ENCODE peak calls at places on chromosomes 13 and 19, in eight cellular contexts. One of them, this sample, is unnamed.

GRCh38 chr19:1041272-1041834 is 1.4 kb downstream of the ABCA7 start:
- DNase-seq in sciatic nerve: no peak
- DNase-seq in COR-L47: no peak
- DNase-seq in stimulated activated CD4-positive, alpha-beta T cell treated with anti-CD3 and anti-CD28 coated beads, Interleukin-2, amount 100 ng/mL, for 48 hours: no peak
- DNase-seq in EH: no peak
- DNase-seq in choroid plexus epithelial cell: no peak
- DNase-seq in epithelial cell of prostate: no peak
- DNase-seq in GM20000: no peak
- DNase-seq in this sample: no peak

GRCh38 chr13:50552424-50552966 is 291.0 kb downstream of the DLEU7 start:
- DNase-seq in sciatic nerve: no peak
- DNase-seq in COR-L47: no peak
- DNase-seq in stimulated activated CD4-positive, alpha-beta T cell treated with anti-CD3 and anti-CD28 coated beads, Interleukin-2, amount 100 ng/mL, for 48 hours: no peak
- DNase-seq in EH: peak
- DNase-seq in choroid plexus epithelial cell: no peak
- DNase-seq in epithelial cell of prostate: no peak
- DNase-seq in GM20000: no peak
- DNase-seq in this sample: no peak

GRCh38 chr13:97225533-97225932 is 3.4 kb downstream of the MBNL2 start:
- DNase-seq in sciatic nerve: no peak
- DNase-seq in COR-L47: no peak
- DNase-seq in stimulated activated CD4-positive, alpha-beta T cell treated with anti-CD3 and anti-CD28 coated beads, Interleukin-2, amount 100 ng/mL, for 48 hours: no peak
- DNase-seq in EH: peak
- DNase-seq in choroid plexus epithelial cell: no peak
- DNase-seq in epithelial cell of prostate: no peak
- DNase-seq in GM20000: no peak
- DNase-seq in this sample: no peak

GRCh38 chr13:97017322-97017721 is 23.0 kb upstream of the OXGR1 start:
- DNase-seq in sciatic nerve: no peak
- DNase-seq in COR-L47: no peak
- DNase-seq in stimulated activated CD4-positive, alpha-beta T cell treated with anti-CD3 and anti-CD28 coated beads, Interleukin-2, amount 100 ng/mL, for 48 hours: no peak
- DNase-seq in EH: no peak
- DNase-seq in choroid plexus epithelial cell: no peak
- DNase-seq in epithelial cell of prostate: no peak
- DNase-seq in GM20000: no peak
- DNase-seq in this sample: no peak

GRCh38 chr19:47417746-47418594 is 1.4 kb downstream of the MEIS3 start:
- DNase-seq in sciatic nerve: no peak
- DNase-seq in COR-L47: no peak
- DNase-seq in stimulated activated CD4-positive, alpha-beta T cell treated with anti-CD3 and anti-CD28 coated beads, Interleukin-2, amount 100 ng/mL, for 48 hours: no peak
- DNase-seq in EH: no peak
- DNase-seq in choroid plexus epithelial cell: no peak
- DNase-seq in epithelial cell of prostate: no peak
- DNase-seq in GM20000: no peak
- DNase-seq in this sample: no peak

GRCh38 chr19:33157906-33158305 is 26.0 kb downstream of the WDR88 start:
- DNase-seq in sciatic nerve: no peak
- DNase-seq in COR-L47: no peak
- DNase-seq in stimulated activated CD4-positive, alpha-beta T cell treated with anti-CD3 and anti-CD28 coated beads, Interleukin-2, amount 100 ng/mL, for 48 hours: no peak
- DNase-seq in EH: no peak
- DNase-seq in choroid plexus epithelial cell: no peak
- DNase-seq in epithelial cell of prostate: no peak
- DNase-seq in GM20000: no peak
- DNase-seq in this sample: no peak

GRCh38 chr19:4432918-4433506 is 24.6 kb downstream of the UBXN6 start:
- DNase-seq in sciatic nerve: no peak
- DNase-seq in COR-L47: no peak
- DNase-seq in stimulated activated CD4-positive, alpha-beta T cell treated with anti-CD3 and anti-CD28 coated beads, Interleukin-2, amount 100 ng/mL, for 48 hours: no peak
- DNase-seq in EH: no peak
- DNase-seq in choroid plexus epithelial cell: no peak
- DNase-seq in epithelial cell of prostate: no peak
- DNase-seq in GM20000: no peak
- DNase-seq in this sample: no peak

GRCh38 chr13:50893211-50893852 is 16.3 kb upstream of the RNASEH2B start:
- DNase-seq in sciatic nerve: no peak
- DNase-seq in COR-L47: no peak
- DNase-seq in stimulated activated CD4-positive, alpha-beta T cell treated with anti-CD3 and anti-CD28 coated beads, Interleukin-2, amount 100 ng/mL, for 48 hours: no peak
- DNase-seq in EH: peak
- DNase-seq in choroid plexus epithelial cell: peak
- DNase-seq in epithelial cell of prostate: no peak
- DNase-seq in GM20000: peak
- DNase-seq in this sample: peak

GRCh38 chr19:45608948-45609347 is 6.9 kb upstream of the GPR4 start:
- DNase-seq in sciatic nerve: no peak
- DNase-seq in COR-L47: no peak
- DNase-seq in stimulated activated CD4-positive, alpha-beta T cell treated with anti-CD3 and anti-CD28 coated beads, Interleukin-2, amount 100 ng/mL, for 48 hours: no peak
- DNase-seq in EH: no peak
- DNase-seq in choroid plexus epithelial cell: no peak
- DNase-seq in epithelial cell of prostate: no peak
- DNase-seq in GM20000: no peak
- DNase-seq in this sample: no peak

GRCh38 chr19:55080915-55081772 is 5.5 kb downstream of the EPS8L1 start:
- DNase-seq in sciatic nerve: no peak
- DNase-seq in COR-L47: no peak
- DNase-seq in stimulated activated CD4-positive, alpha-beta T cell treated with anti-CD3 and anti-CD28 coated beads, Interleukin-2, amount 100 ng/mL, for 48 hours: peak
- DNase-seq in EH: peak
- DNase-seq in choroid plexus epithelial cell: peak
- DNase-seq in epithelial cell of prostate: no peak
- DNase-seq in GM20000: peak
- DNase-seq in this sample: peak

GRCh38 chr13:45626731-45627374 is 11.3 kb upstream of the ERICH6B start:
- DNase-seq in sciatic nerve: no peak
- DNase-seq in COR-L47: no peak
- DNase-seq in stimulated activated CD4-positive, alpha-beta T cell treated with anti-CD3 and anti-CD28 coated beads, Interleukin-2, amount 100 ng/mL, for 48 hours: no peak
- DNase-seq in EH: peak
- DNase-seq in choroid plexus epithelial cell: peak
- DNase-seq in epithelial cell of prostate: no peak
- DNase-seq in GM20000: no peak
- DNase-seq in this sample: peak

GRCh38 chr19:16627194-16627927 is 643 bp downstream of the MED26 start:
- DNase-seq in sciatic nerve: peak
- DNase-seq in COR-L47: no peak
- DNase-seq in stimulated activated CD4-positive, alpha-beta T cell treated with anti-CD3 and anti-CD28 coated beads, Interleukin-2, amount 100 ng/mL, for 48 hours: no peak
- DNase-seq in EH: peak
- DNase-seq in choroid plexus epithelial cell: peak
- DNase-seq in epithelial cell of prostate: no peak
- DNase-seq in GM20000: no peak
- DNase-seq in this sample: peak

GRCh38 chr13:53004605-53005004 is 24.0 kb upstream of the OLFM4 start:
- DNase-seq in sciatic nerve: no peak
- DNase-seq in COR-L47: peak
- DNase-seq in stimulated activated CD4-positive, alpha-beta T cell treated with anti-CD3 and anti-CD28 coated beads, Interleukin-2, amount 100 ng/mL, for 48 hours: no peak
- DNase-seq in EH: no peak
- DNase-seq in choroid plexus epithelial cell: no peak
- DNase-seq in epithelial cell of prostate: no peak
- DNase-seq in GM20000: no peak
- DNase-seq in this sample: no peak